ENCODE peak calls at places on chromosome 10, in six cellular contexts. V, R, I, H, S and F are unnamed samples.

GRCh38 chr10:90652519-90652918 is 205.3 kb downstream of the HTR7 start:
- DNase-seq in V (no peak), R (peak; percentile 23), I (no peak), H (no peak), S (peak; percentile 10), F (no peak)

GRCh38 chr10:110337906-110338305 is 33.2 kb upstream of the SMNDC1 start:
- DNase-seq in V (no peak), R (no peak), I (no peak), H (no peak), S (no peak), F (no peak)

GRCh38 chr10:79487296-79488194 is 24.8 kb upstream of the EIF5AL1 start:
- DNase-seq in V (peak; percentile 58), R (peak; percentile 90), I (peak; percentile 68), H (peak; percentile 81), S (peak; percentile 57), F (no peak)

GRCh38 chr10:5942471-5942870 is 34.9 kb downstream of the IL15RA start:
- DNase-seq in V (no peak), R (no peak), I (peak; percentile 39), H (peak; percentile 87), S (no peak), F (no peak)

GRCh38 chr10:24519950-24520349 is 203.7 kb downstream of the ARHGAP21 start:
- DNase-seq in V (no peak), R (peak; percentile 10), I (no peak), H (no peak), S (no peak), F (peak; percentile 19)

GRCh38 chr10:533611-534566 is 155.6 kb downstream of the DIP2C start:
- DNase-seq in V (no peak), R (no peak), I (no peak), H (peak; percentile 53), S (no peak), F (no peak)

GRCh38 chr10:124299726-124300125 is 119.0 kb downstream of the OAT start:
- DNase-seq in V (no peak), R (no peak), I (no peak), H (no peak), S (no peak), F (no peak)

GRCh38 chr10:1733720-1734119 is 3.6 kb downstream of the ADARB2 start:
- DNase-seq in V (no peak), R (no peak), I (no peak), H (no peak), S (no peak), F (no peak)

GRCh38 chr10:110405401-110405800 is 92.3 kb upstream of the DUSP5 start:
- DNase-seq in V (no peak), R (no peak), I (no peak), H (no peak), S (no peak), F (no peak)

GRCh38 chr10:114681542-114681941 is 23.5 kb upstream of the ABLIM1 start:
- DNase-seq in V (no peak), R (no peak), I (no peak), H (no peak), S (no peak), F (no peak)

GRCh38 chr10:21069929-21070363 is 172.8 kb upstream of the NEBL start:
- DNase-seq in V (no peak), R (peak; percentile 35), I (no peak), H (no peak), S (no peak), F (no peak)

GRCh38 chr10:62373639-62373994 is 552 bp upstream of the ZNF365 start:
- DNase-seq in V (no peak), R (no peak), I (no peak), H (no peak), S (no peak), F (no peak)

GRCh38 chr10:79399242-79399831 is 46.1 kb downstream of the ZCCHC24 start:
- DNase-seq in V (peak; percentile 30), R (peak; percentile 63), I (peak; percentile 81), H (peak; percentile 86), S (no peak), F (no peak)

GRCh38 chr10:74750848-74751274 is 75.5 kb upstream of the KAT6B start:
- DNase-seq in V (no peak), R (no peak), I (peak; percentile 8), H (no peak), S (no peak), F (no peak)

GRCh38 chr10:49844775-49845561 is 82.8 kb upstream of the OGDHL start:
- DNase-seq in V (no peak), R (no peak), I (no peak), H (no peak), S (no peak), F (no peak)

GRCh38 chr10:34205452-34205851 is 609.6 kb downstream of the PARD3 start:
- DNase-seq in V (no peak), R (no peak), I (no peak), H (no peak), S (no peak), F (no peak)
- H3K4me1 ChIP-seq in V (peaks cover 21% of the 10 kb centered on the region), R (peaks cover 31% of the 10 kb centered on the region), I (peaks cover 14% of the 10 kb centered on the region), H (no peaks in the 10 kb centered on the region), S (no peaks in the 10 kb centered on the region), F (no peaks in the 10 kb centered on the region)

GRCh38 chr10:96648297-96648696 is 61.5 kb upstream of the TM9SF3 start:
- DNase-seq in V (no peak), R (no peak), I (no peak), H (no peak), S (no peak), F (no peak)
- H3K36me3 ChIP-seq in V (no peaks in the 10 kb centered on the region), R (no peaks in the 10 kb centered on the region), I (peaks cover 22% of the 10 kb centered on the region), H (peaks cover 97% of the 10 kb centered on the region), S (no peaks in the 10 kb centered on the region), F (no peaks in the 10 kb centered on the region)

GRCh38 chr10:101782811-101783735 is at the start of gene NPM3:
- DNase-seq in V (peak; percentile 83), R (peak; percentile 96), I (peak; percentile 81), H (peak; percentile 94), S (peak; percentile 66), F (peak; percentile 66)
- H3K4me1 ChIP-seq in V (peaks cover 28% of the 10 kb centered on the region), R (peaks cover 36% of the 10 kb centered on the region), I (peaks cover 71% of the 10 kb centered on the region), H (peaks cover 14% of the 10 kb centered on the region), S (peaks cover 11% of the 10 kb centered on the region), F (peaks cover 46% of the 10 kb centered on the region)

GRCh38 chr10:78017856-78018255 is 11.5 kb downstream of the POLR3A start:
- DNase-seq in V (no peak), R (no peak), I (no peak), H (no peak), S (no peak), F (no peak)
- H3K36me3 ChIP-seq in V (peaks cover 98% of the 10 kb centered on the region), R (peaks cover 19% of the 10 kb centered on the region), I (peaks cover 100% of the 10 kb centered on the region), H (peaks cover 100% of the 10 kb centered on the region), S (peaks cover 60% of the 10 kb centered on the region), F (peaks cover 86% of the 10 kb centered on the region)

DNA sequence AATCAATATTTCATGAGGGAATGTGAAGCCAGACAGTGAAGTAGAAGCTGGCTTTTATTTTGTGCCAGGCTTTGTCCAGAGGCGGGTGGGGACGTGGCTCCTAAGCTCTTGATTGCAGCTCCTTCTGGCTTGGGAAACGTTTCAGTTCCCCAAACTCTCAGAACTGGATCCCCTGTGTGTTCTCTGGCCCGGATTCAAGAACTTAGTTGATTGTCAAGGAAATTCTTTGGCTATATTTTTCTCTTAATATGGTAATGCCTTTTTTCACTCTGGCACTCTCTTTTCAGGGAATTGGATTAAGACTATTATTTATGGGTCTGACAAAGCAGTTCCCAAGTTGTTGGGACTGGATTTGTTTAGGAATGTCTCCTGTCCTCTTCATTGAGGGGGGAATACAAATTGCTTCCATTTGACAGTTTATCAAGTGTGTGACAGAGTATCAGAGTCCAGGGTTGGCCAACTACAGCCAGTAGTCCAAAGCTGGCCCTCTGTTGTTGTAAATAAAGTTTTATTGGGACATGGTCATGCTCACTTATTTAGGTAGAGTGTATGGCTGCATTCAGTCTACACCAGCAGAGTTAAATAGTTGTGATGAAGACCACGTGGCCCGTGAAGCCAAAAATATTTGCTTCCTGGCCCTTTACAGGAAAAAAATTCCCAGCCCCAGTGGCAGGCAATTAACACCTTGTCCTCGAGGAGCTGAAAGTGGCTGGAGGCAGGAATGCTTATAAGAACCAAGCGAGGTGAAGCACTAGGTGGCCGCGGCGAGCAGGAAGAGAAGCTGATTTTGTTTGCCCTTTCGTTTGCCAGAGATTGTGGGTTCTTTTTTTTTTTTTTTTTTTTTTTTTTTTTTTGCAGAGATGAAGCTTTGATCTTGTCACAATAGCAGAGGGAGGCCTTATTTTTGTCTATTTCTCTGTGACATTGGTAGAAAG is 34.3 kb downstream of the HTRA1 start:
- DNase-seq in V (no peak), R (no peak), I (no peak), H (no peak), S (no peak), F (no peak)
- H3K4me1 ChIP-seq in V (peaks cover 7% of the 10 kb centered on the region), R (peaks cover 10% of the 10 kb centered on the region), I (peaks cover 84% of the 10 kb centered on the region), H (no peaks in the 10 kb centered on the region), S (peaks cover 10% of the 10 kb centered on the region), F (peaks cover 10% of the 10 kb centered on the region)

GRCh38 chr10:127017406-127018297 is 112.4 kb downstream of the DOCK1 start:
- DNase-seq in V (no peak), R (no peak), I (no peak), H (no peak), S (peak; percentile 7), F (no peak)

GRCh38 chr10:127016331-127016730 is 111.1 kb downstream of the DOCK1 start:
- DNase-seq in V (no peak), R (no peak), I (no peak), H (no peak), S (no peak), F (no peak)

GRCh38 chr10:127020260-127020659 is 115.0 kb downstream of the DOCK1 start:
- DNase-seq in V (no peak), R (no peak), I (no peak), H (no peak), S (no peak), F (no peak)

GRCh38 chr10:127018766-127019165 is 113.5 kb downstream of the DOCK1 start:
- DNase-seq in V (no peak), R (no peak), I (no peak), H (no peak), S (no peak), F (no peak)

GRCh38 chr10:127018298-127018650 is 113.0 kb downstream of the DOCK1 start:
- DNase-seq in V (no peak), R (no peak), I (no peak), H (no peak), S (no peak), F (no peak)
- H3K36me3 ChIP-seq in V (peaks cover 79% of the 10 kb centered on the region), R (no peaks in the 10 kb centered on the region), I (peaks cover 57% of the 10 kb centered on the region), H (peaks cover 11% of the 10 kb centered on the region), S (no peaks in the 10 kb centered on the region), F (no peaks in the 10 kb centered on the region)

DNA sequence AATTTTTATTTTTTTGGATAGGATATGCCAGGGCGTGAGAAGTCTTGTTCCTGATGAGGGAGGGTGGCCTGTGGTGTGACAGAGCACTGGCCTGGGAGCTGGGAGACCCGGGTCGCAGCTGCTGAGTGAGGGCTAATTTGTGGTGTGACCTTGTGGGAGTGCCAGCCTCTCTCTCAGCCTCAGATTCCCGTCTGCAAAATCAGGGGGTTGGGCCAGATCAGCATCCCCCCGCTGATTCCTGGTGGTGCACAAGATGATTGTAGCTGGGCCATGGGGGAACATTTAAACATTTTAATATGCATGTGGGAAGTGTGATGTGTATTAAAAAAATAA is 14.9 kb downstream of the TSPAN15 start:
- DNase-seq in V (no peak), R (no peak), I (no peak), H (peak; percentile 35), S (no peak), F (no peak)
- H3K4me1 ChIP-seq in V (peaks cover 8% of the 10 kb centered on the region), R (peaks cover 18% of the 10 kb centered on the region), I (peaks cover 99% of the 10 kb centered on the region), H (peaks cover 32% of the 10 kb centered on the region), S (peaks cover 71% of the 10 kb centered on the region), F (peaks cover 30% of the 10 kb centered on the region)

GRCh38 chr10:97451605-97452004 is 5.6 kb downstream of the ZDHHC16 start:
- DNase-seq in V (no peak), R (no peak), I (no peak), H (no peak), S (no peak), F (no peak)
- H3K36me3 ChIP-seq in V (peaks cover 71% of the 10 kb centered on the region), R (no peaks in the 10 kb centered on the region), I (peaks cover 49% of the 10 kb centered on the region), H (peaks cover 62% of the 10 kb centered on the region), S (no peaks in the 10 kb centered on the region), F (peaks cover 22% of the 10 kb centered on the region)